ENCODE peak calls at places on chromosomes 3 and 15, in five cellular contexts. One of them, this sample, is unnamed.

GRCh38 chr3:33438871-33439270 is 1.3 kb downstream of the UBP1 start:
- DNase-seq in kidney glomerular epithelial cell: no peak
- DNase-seq in fibroblast of pulmonary artery: no peak
- DNase-seq in cardiac fibroblast: peak; percentile 34
- DNase-seq in stimulated activated CD8-positive, alpha-beta memory T cell treated with anti-CD3 and anti-CD28 coated beads, Interleukin-12 subunit alpha, Interleukin-12 subunit beta, amount 100 ng/mL, for 1 hour: no peak
- DNase-seq in this sample: no peak

GRCh38 chr3:65284971-65285370 is 597.2 kb upstream of the ADAMTS9 start:
- DNase-seq in cardiac fibroblast: no peak
- DNase-seq in kidney glomerular epithelial cell: no peak
- DNase-seq in stimulated activated CD8-positive, alpha-beta memory T cell treated with anti-CD3 and anti-CD28 coated beads, Interleukin-12 subunit alpha, Interleukin-12 subunit beta, amount 100 ng/mL, for 1 hour: no peak
- DNase-seq in fibroblast of pulmonary artery: peak; percentile 1
- DNase-seq in this sample: no peak

GRCh38 chr15:36335211-36335610 is 244.2 kb upstream of the CDIN1 start:
- DNase-seq in kidney glomerular epithelial cell: no peak
- DNase-seq in cardiac fibroblast: no peak
- DNase-seq in stimulated activated CD8-positive, alpha-beta memory T cell treated with anti-CD3 and anti-CD28 coated beads, Interleukin-12 subunit alpha, Interleukin-12 subunit beta, amount 100 ng/mL, for 1 hour: no peak
- DNase-seq in fibroblast of pulmonary artery: no peak
- DNase-seq in this sample: no peak

GRCh38 chr3:158447408-158447807 is 123.6 kb upstream of the MLF1 start:
- DNase-seq in kidney glomerular epithelial cell: peak; percentile 35
- DNase-seq in stimulated activated CD8-positive, alpha-beta memory T cell treated with anti-CD3 and anti-CD28 coated beads, Interleukin-12 subunit alpha, Interleukin-12 subunit beta, amount 100 ng/mL, for 1 hour: no peak
- DNase-seq in cardiac fibroblast: no peak
- DNase-seq in fibroblast of pulmonary artery: no peak
- DNase-seq in this sample: no peak

GRCh38 chr3:46609074-46609735 is 3.1 kb upstream of the FAM240A start:
- DNase-seq in fibroblast of pulmonary artery: no peak
- DNase-seq in cardiac fibroblast: no peak
- DNase-seq in stimulated activated CD8-positive, alpha-beta memory T cell treated with anti-CD3 and anti-CD28 coated beads, Interleukin-12 subunit alpha, Interleukin-12 subunit beta, amount 100 ng/mL, for 1 hour: no peak
- DNase-seq in kidney glomerular epithelial cell: no peak
- DNase-seq in this sample: no peak

GRCh38 chr3:33746412-33747116 is 28.5 kb upstream of the CLASP2 start:
- DNase-seq in stimulated activated CD8-positive, alpha-beta memory T cell treated with anti-CD3 and anti-CD28 coated beads, Interleukin-12 subunit alpha, Interleukin-12 subunit beta, amount 100 ng/mL, for 1 hour: no peak
- DNase-seq in fibroblast of pulmonary artery: no peak
- DNase-seq in kidney glomerular epithelial cell: no peak
- DNase-seq in cardiac fibroblast: no peak
- DNase-seq in this sample: no peak

GRCh38 chr15:98787936-98788757 is 139.8 kb downstream of the IGF1R start:
- DNase-seq in cardiac fibroblast: peak; percentile 32
- DNase-seq in kidney glomerular epithelial cell: no peak
- DNase-seq in fibroblast of pulmonary artery: no peak
- DNase-seq in stimulated activated CD8-positive, alpha-beta memory T cell treated with anti-CD3 and anti-CD28 coated beads, Interleukin-12 subunit alpha, Interleukin-12 subunit beta, amount 100 ng/mL, for 1 hour: no peak
- DNase-seq in this sample: no peak

GRCh38 chr3:81419196-81419595 is 342.2 kb downstream of the GBE1 start:
- DNase-seq in stimulated activated CD8-positive, alpha-beta memory T cell treated with anti-CD3 and anti-CD28 coated beads, Interleukin-12 subunit alpha, Interleukin-12 subunit beta, amount 100 ng/mL, for 1 hour: no peak
- DNase-seq in fibroblast of pulmonary artery: peak; percentile 59
- DNase-seq in kidney glomerular epithelial cell: peak; percentile 16
- DNase-seq in cardiac fibroblast: peak; percentile 60
- DNase-seq in this sample: no peak

GRCh38 chr3:12558706-12559105 is 1.8 kb downstream of the MKRN2 start:
- DNase-seq in stimulated activated CD8-positive, alpha-beta memory T cell treated with anti-CD3 and anti-CD28 coated beads, Interleukin-12 subunit alpha, Interleukin-12 subunit beta, amount 100 ng/mL, for 1 hour: no peak
- DNase-seq in cardiac fibroblast: no peak
- DNase-seq in fibroblast of pulmonary artery: no peak
- DNase-seq in kidney glomerular epithelial cell: no peak
- DNase-seq in this sample: no peak

GRCh38 chr3:196813903-196814302 is 53.8 kb upstream of the SENP5 start:
- DNase-seq in kidney glomerular epithelial cell: peak; percentile 39
- DNase-seq in cardiac fibroblast: peak; percentile 37
- DNase-seq in fibroblast of pulmonary artery: peak; percentile 48
- DNase-seq in stimulated activated CD8-positive, alpha-beta memory T cell treated with anti-CD3 and anti-CD28 coated beads, Interleukin-12 subunit alpha, Interleukin-12 subunit beta, amount 100 ng/mL, for 1 hour: no peak
- DNase-seq in this sample: no peak

GRCh38 chr15:63420333-63420741 is 38.7 kb upstream of the CA12 start:
- DNase-seq in cardiac fibroblast: peak; percentile 39
- DNase-seq in kidney glomerular epithelial cell: no peak
- DNase-seq in stimulated activated CD8-positive, alpha-beta memory T cell treated with anti-CD3 and anti-CD28 coated beads, Interleukin-12 subunit alpha, Interleukin-12 subunit beta, amount 100 ng/mL, for 1 hour: no peak
- DNase-seq in fibroblast of pulmonary artery: peak; percentile 37
- DNase-seq in this sample: no peak

GRCh38 chr15:65164139-65164538 is 21.0 kb downstream of the CLPX start:
- DNase-seq in cardiac fibroblast: no peak
- DNase-seq in fibroblast of pulmonary artery: no peak
- DNase-seq in stimulated activated CD8-positive, alpha-beta memory T cell treated with anti-CD3 and anti-CD28 coated beads, Interleukin-12 subunit alpha, Interleukin-12 subunit beta, amount 100 ng/mL, for 1 hour: no peak
- DNase-seq in kidney glomerular epithelial cell: no peak
- DNase-seq in this sample: no peak

GRCh38 chr3:13203398-13204176 is 130.4 kb upstream of the IQSEC1 start:
- DNase-seq in kidney glomerular epithelial cell: no peak
- DNase-seq in cardiac fibroblast: no peak
- DNase-seq in stimulated activated CD8-positive, alpha-beta memory T cell treated with anti-CD3 and anti-CD28 coated beads, Interleukin-12 subunit alpha, Interleukin-12 subunit beta, amount 100 ng/mL, for 1 hour: no peak
- DNase-seq in fibroblast of pulmonary artery: no peak
- DNase-seq in this sample: no peak

GRCh38 chr15:66912441-66912840 is 153.0 kb upstream of the SMAD3 start:
- DNase-seq in stimulated activated CD8-positive, alpha-beta memory T cell treated with anti-CD3 and anti-CD28 coated beads, Interleukin-12 subunit alpha, Interleukin-12 subunit beta, amount 100 ng/mL, for 1 hour: no peak
- DNase-seq in cardiac fibroblast: no peak
- DNase-seq in kidney glomerular epithelial cell: no peak
- DNase-seq in fibroblast of pulmonary artery: no peak
- DNase-seq in this sample: no peak

GRCh38 chr3:117443014-117443413 is 733.4 kb downstream of the TUSC7 start:
- DNase-seq in cardiac fibroblast: peak; percentile 18
- DNase-seq in kidney glomerular epithelial cell: peak; percentile 70
- DNase-seq in stimulated activated CD8-positive, alpha-beta memory T cell treated with anti-CD3 and anti-CD28 coated beads, Interleukin-12 subunit alpha, Interleukin-12 subunit beta, amount 100 ng/mL, for 1 hour: no peak
- DNase-seq in fibroblast of pulmonary artery: peak; percentile 54
- DNase-seq in this sample: no peak

GRCh38 chr15:41554401-41554800 is 4.6 kb upstream of the TYRO3 start:
- DNase-seq in cardiac fibroblast: no peak
- DNase-seq in stimulated activated CD8-positive, alpha-beta memory T cell treated with anti-CD3 and anti-CD28 coated beads, Interleukin-12 subunit alpha, Interleukin-12 subunit beta, amount 100 ng/mL, for 1 hour: no peak
- DNase-seq in kidney glomerular epithelial cell: no peak
- DNase-seq in fibroblast of pulmonary artery: no peak
- DNase-seq in this sample: no peak

GRCh38 chr15:49242820-49243219 is 72.8 kb downstream of the GALK2 start:
- DNase-seq in kidney glomerular epithelial cell: no peak
- DNase-seq in fibroblast of pulmonary artery: peak; percentile 86
- DNase-seq in cardiac fibroblast: peak; percentile 84
- DNase-seq in stimulated activated CD8-positive, alpha-beta memory T cell treated with anti-CD3 and anti-CD28 coated beads, Interleukin-12 subunit alpha, Interleukin-12 subunit beta, amount 100 ng/mL, for 1 hour: no peak
- DNase-seq in this sample: no peak

GRCh38 chr15:60752973-60753720 is 274.2 kb upstream of the ICE2 start:
- DNase-seq in cardiac fibroblast: peak; percentile 37
- DNase-seq in stimulated activated CD8-positive, alpha-beta memory T cell treated with anti-CD3 and anti-CD28 coated beads, Interleukin-12 subunit alpha, Interleukin-12 subunit beta, amount 100 ng/mL, for 1 hour: no peak
- DNase-seq in fibroblast of pulmonary artery: no peak
- DNase-seq in kidney glomerular epithelial cell: no peak
- DNase-seq in this sample: no peak

GRCh38 chr3:146280859-146281258 is 30.0 kb upstream of the PLSCR4 start:
- DNase-seq in cardiac fibroblast: no peak
- DNase-seq in kidney glomerular epithelial cell: no peak
- DNase-seq in stimulated activated CD8-positive, alpha-beta memory T cell treated with anti-CD3 and anti-CD28 coated beads, Interleukin-12 subunit alpha, Interleukin-12 subunit beta, amount 100 ng/mL, for 1 hour: no peak
- DNase-seq in fibroblast of pulmonary artery: no peak
- DNase-seq in this sample: no peak

GRCh38 chr3:15512173-15512572 is 9.3 kb downstream of the COLQ start:
- DNase-seq in stimulated activated CD8-positive, alpha-beta memory T cell treated with anti-CD3 and anti-CD28 coated beads, Interleukin-12 subunit alpha, Interleukin-12 subunit beta, amount 100 ng/mL, for 1 hour: no peak
- DNase-seq in kidney glomerular epithelial cell: no peak
- DNase-seq in cardiac fibroblast: peak; percentile 25
- DNase-seq in fibroblast of pulmonary artery: peak; percentile 47
- DNase-seq in this sample: no peak

GRCh38 chr3:45946307-45946706 is 3.0 kb downstream of the CXCR6 start:
- DNase-seq in cardiac fibroblast: no peak
- DNase-seq in fibroblast of pulmonary artery: no peak
- DNase-seq in kidney glomerular epithelial cell: no peak
- DNase-seq in stimulated activated CD8-positive, alpha-beta memory T cell treated with anti-CD3 and anti-CD28 coated beads, Interleukin-12 subunit alpha, Interleukin-12 subunit beta, amount 100 ng/mL, for 1 hour: no peak
- DNase-seq in this sample: no peak

GRCh38 chr15:63979227-63979793 is 67.0 kb downstream of the DAPK2 start:
- DNase-seq in stimulated activated CD8-positive, alpha-beta memory T cell treated with anti-CD3 and anti-CD28 coated beads, Interleukin-12 subunit alpha, Interleukin-12 subunit beta, amount 100 ng/mL, for 1 hour: no peak
- DNase-seq in fibroblast of pulmonary artery: no peak
- DNase-seq in cardiac fibroblast: no peak
- DNase-seq in kidney glomerular epithelial cell: no peak
- DNase-seq in this sample: no peak

GRCh38 chr15:73862276-73862675 is 11.1 kb upstream of the TBC1D21 start:
- DNase-seq in cardiac fibroblast: no peak
- DNase-seq in stimulated activated CD8-positive, alpha-beta memory T cell treated with anti-CD3 and anti-CD28 coated beads, Interleukin-12 subunit alpha, Interleukin-12 subunit beta, amount 100 ng/mL, for 1 hour: no peak
- DNase-seq in fibroblast of pulmonary artery: no peak
- DNase-seq in kidney glomerular epithelial cell: no peak
- DNase-seq in this sample: no peak

This sample was measured in central memory CD8-positive, alpha-beta T cell.